ENCODE peak calls at places on chromosome 18, in ten cellular contexts. E is GM13976, W is HCT116, C is WTC11, D is endothelial cell, H is AG04450, P is upper lobe of right lung, N is psoas muscle, I is fibroblast of pulmonary artery, V is BJ. F is an unnamed sample.
A peak's percentile ranks its signal among the peaks of the same experiment; 100 is the strongest.

GRCh38 chr18:35378206-35378795 is 1.2 kb upstream of the ZNF396 start:
- DNase-seq in E (no peak), W (no peak), C (no peak), D (no peak), H (no peak), P (no peak), N (no peak), I (peak; percentile 18), V (no peak), F (no peak)

GRCh38 chr18:59139291-59139614 is 431 bp upstream of the SEC11C start:
- DNase-seq in E (peak; percentile 93), W (peak; percentile 81), C (peak; percentile 92), D (peak; percentile 85), H (peak; percentile 44), P (peak; percentile 95), N (peak; percentile 92), I (peak; percentile 89), V (peak; percentile 45), F (peak; percentile 76)

GRCh38 chr18:77098554-77099174 is 33.9 kb downstream of the MBP start:
- DNase-seq in E (no peak), W (no peak), C (no peak), D (no peak), H (no peak), P (no peak), N (no peak), I (no peak), V (no peak), F (no peak)

GRCh38 chr18:70221156-70221910 is 15.8 kb upstream of the RTTN start:
- DNase-seq in E (no peak), W (no peak), C (peak; percentile 41), D (peak; percentile 14), H (no peak), P (no peak), N (no peak), I (no peak), V (no peak), F (no peak)

GRCh38 chr18:9013926-9014373 is 88.5 kb upstream of the NDUFV2 start:
- DNase-seq in E (no peak), W (no peak), C (no peak), D (no peak), H (no peak), P (no peak), N (no peak), I (no peak), V (no peak), F (no peak)

GRCh38 chr18:35511428-35511827 is 13.7 kb upstream of the INO80C start:
- DNase-seq in E (peak; percentile 29), W (no peak), C (no peak), D (no peak), H (no peak), P (no peak), N (no peak), I (no peak), V (no peak), F (no peak)

GRCh38 chr18:48230459-48231113 is 178.6 kb downstream of the ZBTB7C start:
- DNase-seq in E (peak; percentile 72), W (peak; percentile 57), C (peak; percentile 84), D (peak; percentile 72), H (peak; percentile 3), P (peak; percentile 82), N (peak; percentile 84), I (peak; percentile 53), V (no peak), F (peak; percentile 62)

GRCh38 chr18:72086421-72086820 is 457.7 kb downstream of the CBLN2 start:
- DNase-seq in E (no peak), W (no peak), C (no peak), D (no peak), H (no peak), P (no peak), N (no peak), I (peak; percentile 47), V (no peak), F (no peak)

GRCh38 chr18:74367905-74368304 is 52.3 kb downstream of the C18orf63 start:
- DNase-seq in E (peak; percentile 2), W (no peak), C (no peak), D (no peak), H (no peak), P (no peak), N (no peak), I (no peak), V (no peak), F (no peak)

DNA sequence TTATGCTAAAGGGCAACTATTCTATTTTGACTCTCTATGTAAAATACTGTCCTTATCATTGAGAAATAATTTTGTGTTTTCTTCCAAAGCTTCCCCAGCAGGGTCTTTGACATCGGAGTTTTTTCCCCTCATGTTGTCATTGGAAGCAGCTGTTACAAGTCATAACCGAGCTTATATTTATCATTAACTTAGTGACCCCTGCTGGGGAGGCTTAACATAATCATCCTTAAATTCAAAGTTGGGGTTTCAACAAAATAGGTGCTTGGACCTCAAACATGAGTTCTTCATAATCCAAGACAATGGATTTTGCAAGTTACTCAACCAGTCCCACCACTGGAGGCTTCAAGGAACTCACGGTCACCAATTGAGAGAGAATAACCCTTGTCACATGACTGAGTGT is 330.9 kb downstream of the DCC start:
- DNase-seq in E (no peak), W (no peak), C (no peak), D (no peak), H (no peak), P (no peak), N (no peak), I (peak; percentile 20), V (no peak), F (no peak)
- TF ChIP-seq CTCF in E (no peak), W (no peak), C (no peak), D (no peak), H (peak; percentile 47), P (peak; percentile 32), N (no peak), I (peak; percentile 9), V (no peak), F (peak; percentile 50)

GRCh38 chr18:435940-436339 is 64.6 kb downstream of the COLEC12 start:
- DNase-seq in E (no peak), W (no peak), C (no peak), D (no peak), H (no peak), P (no peak), N (no peak), I (no peak), V (no peak), F (no peak)

GRCh38 chr18:433297-433696 is 67.2 kb downstream of the COLEC12 start:
- DNase-seq in E (no peak), W (no peak), C (no peak), D (no peak), H (no peak), P (no peak), N (no peak), I (no peak), V (no peak), F (no peak)

GRCh38 chr18:433960-434359 is 66.5 kb downstream of the COLEC12 start:
- DNase-seq in E (no peak), W (no peak), C (no peak), D (no peak), H (no peak), P (no peak), N (no peak), I (no peak), V (no peak), F (no peak)

GRCh38 chr18:429030-429429 is 71.5 kb downstream of the COLEC12 start:
- DNase-seq in E (no peak), W (no peak), C (no peak), D (no peak), H (no peak), P (no peak), N (no peak), I (no peak), V (no peak), F (no peak)

DNA sequence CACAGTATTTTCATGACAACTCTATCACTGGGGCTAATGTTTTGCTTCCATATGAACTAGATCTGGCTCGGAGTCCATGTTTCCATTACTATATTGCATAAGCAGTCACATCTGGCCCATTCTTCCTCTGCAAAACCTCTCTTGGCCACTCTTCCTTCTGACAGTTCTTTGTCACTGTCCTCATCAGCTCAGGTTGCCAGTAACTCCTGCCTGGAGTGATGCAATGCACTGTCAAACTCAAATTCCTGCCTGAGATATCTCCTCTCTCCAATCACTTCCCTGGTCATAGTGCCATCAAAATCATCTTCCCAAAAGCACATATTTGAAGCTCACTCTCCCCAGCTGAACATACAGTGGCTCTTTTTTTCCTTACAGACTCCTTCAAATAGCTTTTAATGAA is 66.1 kb downstream of the COLEC12 start:
- DNase-seq in E (no peak), W (no peak), C (no peak), D (no peak), H (no peak), P (no peak), N (no peak), I (peak; percentile 40), V (no peak), F (no peak)
- TF ChIP-seq CTCF in E (no peak), W (no peak), C (no peak), D (no peak), H (no peak), P (no peak), N (no peak), I (no peak), V (no peak), F (no peak)

DNA sequence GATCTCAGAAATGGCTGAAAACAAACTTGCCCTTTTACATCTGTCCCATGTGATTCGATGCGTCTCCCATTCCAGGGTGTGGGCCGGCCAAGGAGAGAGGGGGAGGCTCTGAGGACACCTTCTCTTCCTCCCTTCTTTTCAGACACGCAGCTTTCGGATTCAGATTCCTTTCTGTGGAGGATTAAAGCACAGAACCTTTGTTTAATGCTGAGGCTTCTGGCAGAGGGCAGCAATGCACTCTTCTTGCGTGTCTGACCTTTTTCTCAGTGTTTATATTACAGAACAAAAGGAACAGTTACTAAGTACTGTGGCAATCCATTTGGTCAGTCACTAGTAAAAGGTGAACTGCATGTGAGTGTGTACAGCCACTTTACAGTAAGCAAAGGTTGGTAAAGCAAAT is 268.9 kb upstream of the CCDC68 start:
- DNase-seq in E (no peak), W (no peak), C (no peak), D (no peak), H (peak; percentile 16), P (no peak), N (no peak), I (no peak), V (no peak), F (no peak)
- TF ChIP-seq CTCF in E (no peak), W (no peak), C (no peak), D (no peak), H (peak; percentile 34), P (no peak), N (no peak), I (no peak), V (peak; percentile 32), F (no peak)

DNA sequence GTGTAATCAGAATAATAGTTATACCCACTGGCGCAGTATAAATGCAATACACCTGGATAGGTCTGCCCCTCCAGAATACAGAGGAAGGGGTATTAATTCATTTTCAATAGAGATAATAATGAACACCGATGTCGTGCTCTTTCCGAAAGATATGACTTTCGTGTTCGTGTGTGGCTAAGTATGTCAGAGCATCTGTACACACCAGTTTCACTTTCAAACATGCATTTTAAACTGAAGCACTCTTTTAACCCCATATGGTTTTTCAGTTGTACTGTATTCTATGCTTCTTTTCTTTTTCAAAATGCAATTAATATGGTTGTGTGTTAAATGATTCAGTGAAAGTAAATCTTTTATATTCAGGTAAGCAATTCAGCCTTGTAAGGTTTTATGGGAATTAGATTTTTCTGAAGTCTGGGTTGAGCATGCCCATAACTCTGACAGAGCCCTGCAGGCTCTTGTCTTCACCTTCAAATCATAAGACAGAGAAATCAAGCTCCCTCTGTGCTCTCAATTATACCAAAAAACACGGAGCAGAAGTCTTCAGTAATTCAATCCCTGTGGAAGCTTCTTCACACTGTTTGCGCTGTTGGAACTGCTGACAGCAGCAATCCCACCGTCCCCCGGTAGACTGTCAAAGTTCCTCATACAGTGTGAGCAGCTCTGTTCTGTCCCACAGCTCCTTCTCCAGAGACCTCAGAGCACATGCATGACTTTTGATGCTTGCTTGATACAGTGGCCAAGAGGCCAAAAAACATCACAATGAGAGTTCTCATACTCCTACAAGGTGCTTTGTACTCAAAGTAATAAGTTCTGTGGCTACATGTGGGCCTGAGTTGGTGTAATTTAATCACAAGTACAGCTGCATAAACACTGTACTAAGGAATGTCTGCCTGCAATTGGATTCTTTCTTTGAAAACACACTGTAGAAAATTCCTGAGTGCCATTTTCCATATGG is 186.9 kb downstream of the ZNF521 start:
- DNase-seq in E (peak; percentile 32), W (no peak), C (no peak), D (no peak), H (peak; percentile 64), P (no peak), N (no peak), I (peak; percentile 24), V (peak; percentile 38), F (no peak)
- TF ChIP-seq CTCF in E (no peak), W (no peak), C (no peak), D (no peak), H (peak; percentile 25), P (no peak), N (peak; percentile 10), I (peak; percentile 5), V (no peak), F (no peak)

F was measured in progenitor cell of endocrine pancreas.